ENCODE peak calls at places on chromosomes 13 and 19, in six cellular contexts. One of them, this sample, is unnamed.

GRCh38 chr13:112725346-112726017 is 35.6 kb downstream of the ATP11A start:
- DNase-seq in GM12892: no peak
- DNase-seq in HepG2: no peak
- DNase-seq in H1: no peak
- DNase-seq in K562: no peak
- DNase-seq in GM12878: peak
- DNase-seq in this sample: peak

GRCh38 chr13:109628251-109628699 is 158.1 kb downstream of the IRS2 start:
- DNase-seq in GM12892: no peak
- DNase-seq in HepG2: no peak
- DNase-seq in H1: no peak
- DNase-seq in K562: no peak
- DNase-seq in GM12878: no peak
- DNase-seq in this sample: no peak

GRCh38 chr13:48411281-48412099 is 1.4 kb downstream of the LPAR6 start:
- DNase-seq in GM12892: no peak
- DNase-seq in HepG2: no peak
- DNase-seq in H1: no peak
- DNase-seq in K562: no peak
- DNase-seq in GM12878: no peak
- DNase-seq in this sample: no peak

GRCh38 chr13:85436029-85436428 is 363.2 kb downstream of the SLITRK6 start:
- DNase-seq in GM12892: no peak
- DNase-seq in HepG2: no peak
- DNase-seq in H1: no peak
- DNase-seq in K562: no peak
- DNase-seq in GM12878: no peak
- DNase-seq in this sample: no peak

GRCh38 chr19:7921302-7921954 is 1.3 kb downstream of the SNAPC2 start:
- DNase-seq in GM12892: no peak
- DNase-seq in HepG2: no peak
- DNase-seq in H1: no peak
- DNase-seq in K562: peak
- DNase-seq in GM12878: no peak
- DNase-seq in this sample: no peak

GRCh38 chr13:73341748-73342147 is 282.9 kb downstream of the KLF5 start:
- DNase-seq in GM12892: no peak
- DNase-seq in HepG2: no peak
- DNase-seq in H1: no peak
- DNase-seq in K562: no peak
- DNase-seq in GM12878: no peak
- DNase-seq in this sample: no peak

GRCh38 chr13:77477299-77477848 is 58.1 kb upstream of the SCEL start:
- DNase-seq in GM12892: no peak
- DNase-seq in HepG2: no peak
- DNase-seq in H1: no peak
- DNase-seq in K562: no peak
- DNase-seq in GM12878: no peak
- DNase-seq in this sample: no peak

GRCh38 chr13:35979378-35979911 is 151.7 kb downstream of the DCLK1 start:
- DNase-seq in GM12892: no peak
- DNase-seq in HepG2: no peak
- DNase-seq in H1: no peak
- DNase-seq in K562: no peak
- DNase-seq in GM12878: no peak
- DNase-seq in this sample: no peak

GRCh38 chr13:37175996-37176395 is 70.5 kb upstream of the CSNK1A1L start:
- DNase-seq in GM12892: no peak
- DNase-seq in HepG2: no peak
- DNase-seq in H1: no peak
- DNase-seq in K562: no peak
- DNase-seq in GM12878: no peak
- DNase-seq in this sample: no peak

GRCh38 chr13:30193279-30194234 is 113.8 kb downstream of the KATNAL1 start:
- DNase-seq in GM12892: no peak
- DNase-seq in HepG2: no peak
- DNase-seq in H1: no peak
- DNase-seq in K562: no peak
- DNase-seq in GM12878: peak
- DNase-seq in this sample: no peak

GRCh38 chr19:38059897-38060296 is 152.9 kb downstream of the SIPA1L3 start:
- DNase-seq in GM12892: no peak
- DNase-seq in HepG2: no peak
- DNase-seq in H1: no peak
- DNase-seq in K562: no peak
- DNase-seq in GM12878: no peak
- DNase-seq in this sample: no peak

GRCh38 chr13:95457294-95457693 is 95.2 kb upstream of the CLDN10 start:
- DNase-seq in GM12892: peak
- DNase-seq in HepG2: no peak
- DNase-seq in H1: no peak
- DNase-seq in K562: no peak
- DNase-seq in GM12878: peak
- DNase-seq in this sample: peak

GRCh38 chr19:47729799-47730520 is 15.4 kb upstream of the NOP53 start:
- DNase-seq in GM12892: no peak
- DNase-seq in HepG2: peak
- DNase-seq in H1: peak
- DNase-seq in K562: peak
- DNase-seq in GM12878: no peak
- DNase-seq in this sample: no peak

GRCh38 chr19:42242071-42242511 is 311 bp downstream of the GSK3A start:
- DNase-seq in GM12892: no peak
- DNase-seq in HepG2: no peak
- DNase-seq in H1: no peak
- DNase-seq in K562: peak
- DNase-seq in GM12878: no peak
- DNase-seq in this sample: no peak

GRCh38 chr19:33373701-33374405 is at the start of gene CEBPG:
- DNase-seq in GM12892: no peak
- DNase-seq in HepG2: no peak
- DNase-seq in H1: peak
- DNase-seq in K562: peak
- DNase-seq in GM12878: no peak
- DNase-seq in this sample: peak

GRCh38 chr19:959935-960502 is 24.1 kb upstream of the WDR18 start:
- DNase-seq in GM12892: no peak
- DNase-seq in HepG2: peak
- DNase-seq in H1: peak
- DNase-seq in K562: no peak
- DNase-seq in GM12878: no peak
- DNase-seq in this sample: no peak

GRCh38 chr13:113907637-113908617 is 44.1 kb upstream of the GAS6 start:
- DNase-seq in GM12892: no peak
- DNase-seq in HepG2: no peak
- DNase-seq in H1: no peak
- DNase-seq in K562: no peak
- DNase-seq in GM12878: no peak
- DNase-seq in this sample: no peak

GRCh38 chr19:16023558-16023915 is 52.8 kb upstream of the TPM4 start:
- DNase-seq in GM12892: no peak
- DNase-seq in HepG2: no peak
- DNase-seq in H1: no peak
- DNase-seq in K562: no peak
- DNase-seq in GM12878: no peak
- DNase-seq in this sample: no peak

GRCh38 chr19:28436320-28436719 is 776.6 kb downstream of the UQCRFS1 start:
- DNase-seq in GM12892: no peak
- DNase-seq in HepG2: no peak
- DNase-seq in H1: no peak
- DNase-seq in K562: no peak
- DNase-seq in GM12878: no peak
- DNase-seq in this sample: no peak

GRCh38 chr19:28393574-28394336 is 819.2 kb downstream of the UQCRFS1 start:
- DNase-seq in GM12892: no peak
- DNase-seq in HepG2: no peak
- DNase-seq in H1: no peak
- DNase-seq in K562: no peak
- DNase-seq in GM12878: no peak
- DNase-seq in this sample: no peak

GRCh38 chr19:17420267-17420924 is 549 bp downstream of the MVB12A start:
- DNase-seq in GM12892: peak
- DNase-seq in HepG2: no peak
- DNase-seq in H1: peak
- DNase-seq in K562: peak
- DNase-seq in GM12878: no peak
- DNase-seq in this sample: no peak

GRCh38 chr19:39974377-39975155 is 3.6 kb downstream of the PSMC4 start:
- DNase-seq in GM12892: no peak
- DNase-seq in HepG2: no peak
- DNase-seq in H1: no peak
- DNase-seq in K562: no peak
- DNase-seq in GM12878: no peak
- DNase-seq in this sample: no peak

GRCh38 chr13:97235549-97236206 is 13.5 kb downstream of the MBNL2 start:
- DNase-seq in GM12892: no peak
- DNase-seq in HepG2: no peak
- DNase-seq in H1: no peak
- DNase-seq in K562: no peak
- DNase-seq in GM12878: no peak
- DNase-seq in this sample: no peak

GRCh38 chr13:99356216-99357089 is 49.3 kb upstream of the GPR183 start:
- DNase-seq in GM12892: peak
- DNase-seq in HepG2: no peak
- DNase-seq in H1: peak
- DNase-seq in K562: peak
- DNase-seq in GM12878: peak
- DNase-seq in this sample: peak

GRCh38 chr19:19711934-19712828 is 20.7 kb downstream of the ZNF14 start:
- DNase-seq in GM12892: no peak
- DNase-seq in HepG2: no peak
- DNase-seq in H1: no peak
- DNase-seq in K562: no peak
- DNase-seq in GM12878: no peak
- DNase-seq in this sample: no peak

GRCh38 chr13:31208554-31209122 is 8.9 kb downstream of the B3GLCT start:
- DNase-seq in GM12892: no peak
- DNase-seq in HepG2: no peak
- DNase-seq in H1: no peak
- DNase-seq in K562: no peak
- DNase-seq in GM12878: no peak
- DNase-seq in this sample: no peak

GRCh38 chr13:41059466-41059865 is 1.8 kb upstream of the WBP4 start:
- DNase-seq in GM12892: no peak
- DNase-seq in HepG2: no peak
- DNase-seq in H1: no peak
- DNase-seq in K562: no peak
- DNase-seq in GM12878: no peak
- DNase-seq in this sample: no peak
- TF ChIP-seq TAF1 in GM12892: no peak
- TF ChIP-seq TAF1 in HepG2: no peak
- TF ChIP-seq TAF1 in H1: no peak
- TF ChIP-seq TAF1 in K562: no peak
- TF ChIP-seq TAF1 in GM12878: no peak
- TF ChIP-seq TAF1 in this sample: no peak

GRCh38 chr19:36772341-36773222 is at the start of gene ZNF850:
- DNase-seq in GM12892: peak
- DNase-seq in HepG2: peak
- DNase-seq in H1: peak
- DNase-seq in K562: peak
- DNase-seq in GM12878: peak
- DNase-seq in this sample: peak
- TF ChIP-seq POLR2A in GM12892: peak
- TF ChIP-seq POLR2A in HepG2: peak
- TF ChIP-seq POLR2A in H1: peak
- TF ChIP-seq POLR2A in K562: peak
- TF ChIP-seq POLR2A in GM12878: peak
- TF ChIP-seq POLR2A in this sample: peak

GRCh38 chr13:41613984-41614581 is 156.7 kb downstream of the RGCC start:
- DNase-seq in GM12892: no peak
- DNase-seq in HepG2: peak
- DNase-seq in H1: no peak
- DNase-seq in K562: no peak
- DNase-seq in GM12878: no peak
- DNase-seq in this sample: no peak
- TF ChIP-seq TAF1 in GM12892: no peak
- TF ChIP-seq TAF1 in HepG2: no peak
- TF ChIP-seq TAF1 in H1: no peak
- TF ChIP-seq TAF1 in K562: no peak
- TF ChIP-seq TAF1 in GM12878: no peak
- TF ChIP-seq TAF1 in this sample: no peak

GRCh38 chr19:6465006-6465405 is 935 bp downstream of the CRB3 start:
- DNase-seq in GM12892: no peak
- DNase-seq in HepG2: no peak
- DNase-seq in H1: no peak
- DNase-seq in K562: no peak
- DNase-seq in GM12878: no peak
- DNase-seq in this sample: no peak

GRCh38 chr19:6467384-6467783 is 3.3 kb downstream of the CRB3 start:
- DNase-seq in GM12892: no peak
- DNase-seq in HepG2: no peak
- DNase-seq in H1: no peak
- DNase-seq in K562: no peak
- DNase-seq in GM12878: no peak
- DNase-seq in this sample: no peak

GRCh38 chr19:6466526-6467248 is 2.6 kb downstream of the CRB3 start:
- DNase-seq in GM12892: no peak
- DNase-seq in HepG2: no peak
- DNase-seq in H1: no peak
- DNase-seq in K562: no peak
- DNase-seq in GM12878: no peak
- DNase-seq in this sample: no peak

GRCh38 chr19:6465663-6466062 is 1.6 kb downstream of the CRB3 start:
- DNase-seq in GM12892: no peak
- DNase-seq in HepG2: no peak
- DNase-seq in H1: no peak
- DNase-seq in K562: no peak
- DNase-seq in GM12878: no peak
- DNase-seq in this sample: no peak

DNA sequence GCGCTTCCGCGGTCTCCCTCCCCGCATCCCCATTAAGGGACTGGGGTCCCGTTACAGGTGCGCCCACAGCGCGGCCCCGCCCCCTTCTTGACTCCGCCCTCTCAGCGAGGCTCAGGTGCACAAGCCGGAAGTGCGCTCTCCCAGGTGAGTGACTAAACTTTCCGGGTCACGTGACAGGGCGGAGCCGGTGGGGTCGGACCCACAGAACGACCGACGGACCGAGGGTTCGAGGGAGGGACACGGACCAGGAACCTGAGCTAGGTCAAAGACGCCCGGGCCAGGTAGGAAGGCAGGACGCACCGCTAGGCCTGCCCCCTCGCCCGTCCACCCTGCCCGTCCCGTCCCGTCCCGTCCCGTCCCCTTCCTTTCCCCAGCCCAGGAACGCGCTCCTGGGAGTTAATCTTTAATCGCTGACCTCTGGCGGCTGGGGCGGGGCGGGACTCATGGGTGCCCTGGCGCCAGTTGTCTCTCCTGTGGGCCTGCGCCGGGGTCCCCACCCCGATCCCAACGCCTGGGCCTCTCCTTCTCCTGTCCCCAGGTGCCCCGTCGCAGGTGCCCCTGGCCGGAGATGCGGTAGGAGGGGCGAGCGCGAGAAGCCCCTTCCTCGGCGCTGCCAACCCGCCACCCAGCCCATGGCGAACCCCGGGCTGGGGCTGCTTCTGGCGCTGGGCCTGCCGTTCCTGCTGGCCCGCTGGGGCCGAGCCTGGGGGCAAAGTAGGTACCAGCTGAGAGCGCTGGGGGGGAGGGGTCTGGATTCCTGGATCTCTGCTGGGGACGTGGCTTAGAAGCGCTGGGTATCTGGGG is at the start of gene CRB3:
- DNase-seq in GM12892: no peak
- DNase-seq in HepG2: peak
- DNase-seq in H1: peak
- DNase-seq in K562: no peak
- DNase-seq in GM12878: no peak
- DNase-seq in this sample: no peak
- TF ChIP-seq POLR2A in GM12892: no peak
- TF ChIP-seq POLR2A in HepG2: peak
- TF ChIP-seq POLR2A in H1: peak
- TF ChIP-seq POLR2A in K562: no peak
- TF ChIP-seq POLR2A in GM12878: no peak
- TF ChIP-seq POLR2A in this sample: no peak

This sample was measured in GM12891.